ENCODE peak calls at places on chromosomes 2 and 18, in five cellular contexts. R, P, N, K and D are unnamed samples. For H3K27me3, the result is how much of the 10 kb centered on the place peaks cover.

GRCh38 chr2:10305715-10306114 is 3.0 kb downstream of the HPCAL1 start:
- DNase-seq in N (no peak), K (no peak), R (peak), P (no peak), D (no peak)

GRCh38 chr2:101002562-101003277 is 631 bp downstream of the RPL31 start:
- DNase-seq in N (no peak), R (no peak), K (peak), P (no peak), D (no peak)

GRCh38 chr2:14235667-14236066 is 396.9 kb upstream of the LRATD1 start:
- DNase-seq in R (no peak), K (no peak), P (no peak), N (no peak), D (no peak)

GRCh38 chr18:22848618-22849017 is 84.5 kb upstream of the RBBP8 start:
- DNase-seq in P (no peak), K (no peak), N (no peak), R (peak), D (no peak)

GRCh38 chr2:192197387-192197786 is 2.7 kb upstream of the TMEFF2 start:
- DNase-seq in K (no peak), R (no peak), P (no peak), N (no peak), D (no peak)

GRCh38 chr2:174931724-174932123 is 73.5 kb downstream of the CHN1 start:
- DNase-seq in P (no peak), K (no peak), N (no peak), R (no peak), D (no peak)

GRCh38 chr2:108536911-108537310 is 2.6 kb downstream of the LIMS1 start:
- DNase-seq in R (no peak), P (no peak), K (no peak), N (no peak), D (no peak)

GRCh38 chr2:163878718-163879117 is 142.9 kb upstream of the FIGN start:
- DNase-seq in N (no peak), R (peak), K (no peak), P (no peak), D (no peak)

GRCh38 chr2:9423922-9424272 is 443 bp downstream of the CPSF3 start:
- DNase-seq in N (no peak), P (no peak), R (no peak), K (no peak), D (no peak)

GRCh38 chr2:172710584-172711024 is 25.0 kb upstream of the RAPGEF4 start:
- DNase-seq in K (no peak), P (peak), R (peak), N (no peak), D (no peak)

GRCh38 chr2:214126135-214126534 is 284.7 kb upstream of the VWC2L start:
- DNase-seq in P (no peak), R (no peak), N (no peak), K (no peak), D (no peak)

GRCh38 chr18:13014232-13014631 is 23.1 kb downstream of the CEP192 start:
- DNase-seq in P (no peak), N (no peak), K (no peak), R (no peak), D (no peak)

GRCh38 chr2:177550264-177551200 is 158.0 kb downstream of the AGPS start:
- DNase-seq in P (no peak), R (no peak), K (no peak), N (no peak), D (no peak)

GRCh38 chr2:177551989-177552413 is 159.4 kb downstream of the AGPS start:
- DNase-seq in K (peak), R (peak), P (peak), N (peak), D (no peak)

GRCh38 chr2:177554365-177554764 is 161.8 kb downstream of the AGPS start:
- DNase-seq in P (no peak), N (no peak), K (no peak), R (no peak), D (no peak)

GRCh38 chr2:177553176-177553909 is 160.8 kb downstream of the AGPS start:
- DNase-seq in R (no peak), K (no peak), N (no peak), P (no peak), D (no peak)

DNA sequence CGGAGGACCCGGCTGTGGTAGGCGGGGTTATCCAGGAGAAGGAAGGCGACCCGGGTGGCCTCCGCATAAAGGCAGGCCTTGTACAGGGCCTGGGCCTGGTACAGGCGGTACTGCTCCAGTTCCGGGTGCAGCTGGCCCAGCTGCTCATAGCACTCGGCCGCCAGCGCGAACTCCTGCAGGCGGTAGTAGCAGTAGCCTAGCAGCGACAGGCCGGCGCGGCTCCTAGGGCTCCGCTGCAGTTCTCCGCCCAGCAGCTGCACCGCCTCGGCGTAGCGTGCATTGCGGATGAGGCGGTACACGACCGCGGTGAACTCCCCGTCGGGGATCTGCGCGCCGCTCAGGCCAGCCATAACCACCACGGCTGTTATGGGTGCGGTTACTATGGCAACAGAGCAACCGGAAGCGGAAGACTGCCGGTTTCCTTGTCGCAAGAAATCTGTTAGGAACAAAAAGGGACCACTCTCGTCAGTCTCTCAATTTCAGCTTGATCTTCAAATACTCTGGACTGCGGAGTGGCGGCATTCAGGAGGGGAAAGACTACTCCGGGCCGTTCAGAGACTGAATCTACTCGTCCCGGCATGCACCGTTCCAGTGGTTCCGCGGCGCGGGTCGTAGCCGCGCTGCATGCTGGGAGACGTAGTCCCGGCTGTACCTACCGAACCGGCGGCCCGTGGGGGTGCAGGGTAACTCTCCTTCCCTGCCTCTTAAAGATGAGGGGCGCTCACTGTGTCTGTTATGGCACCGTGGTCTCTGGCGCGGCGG is 160.0 kb downstream of the AGPS start:
- DNase-seq in K (peak), R (peak), N (peak), P (peak), D (peak)
- TF ChIP-seq POLR2A in K (no peak), R (peak), N (no peak), P (peak), D (peak)

DNA sequence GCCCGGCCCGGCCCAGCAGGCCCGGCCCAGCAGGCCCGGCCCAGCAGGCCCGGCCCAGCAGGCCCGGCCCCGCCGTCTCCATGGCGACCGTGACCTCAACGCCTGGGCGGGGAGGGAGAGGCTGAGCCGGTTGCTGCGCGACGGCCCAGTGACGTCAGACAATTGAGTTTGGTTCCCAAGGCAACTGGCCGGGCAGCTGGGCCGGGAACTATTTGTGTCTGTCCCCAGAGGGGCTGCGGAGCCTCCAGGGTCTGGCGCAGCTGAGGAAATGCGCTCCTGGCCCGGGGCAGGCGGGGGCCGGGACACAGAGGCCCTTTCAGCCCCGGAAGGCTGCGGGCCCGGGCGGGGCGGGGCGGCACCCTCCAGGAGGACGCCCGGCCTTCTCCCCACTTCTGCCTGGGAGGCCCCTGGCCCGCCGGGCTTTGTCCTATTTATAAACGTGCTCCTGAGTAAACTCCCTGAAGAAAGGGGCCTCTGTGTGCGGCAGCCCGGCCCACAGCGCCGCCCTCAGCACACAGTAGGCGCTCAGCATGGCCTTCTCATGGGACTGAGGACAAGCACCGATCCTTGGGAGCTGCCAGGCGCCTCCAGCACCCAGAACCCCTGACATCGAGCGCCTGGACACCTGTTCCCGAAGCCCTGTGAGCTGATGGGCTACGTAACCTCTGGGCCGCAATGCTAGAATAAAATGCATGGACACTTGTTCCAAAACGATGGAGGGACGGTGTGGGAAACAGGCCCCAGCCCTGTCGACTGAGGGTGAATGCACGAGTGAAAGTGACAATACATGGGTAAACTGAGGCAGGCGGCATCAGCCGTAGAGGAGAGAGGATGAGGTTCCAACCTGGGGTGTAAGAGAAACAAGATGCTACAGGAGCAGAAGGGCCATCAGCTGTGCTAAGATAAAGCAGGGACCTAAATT is 12.3 kb downstream of the TEX44 start:
- DNase-seq in R (peak), P (peak), N (peak), K (peak), D (peak)
- H3K27me3 ChIP-seq in R (under half), P (under half), N (under half), K (under half), D (under half)

DNA sequence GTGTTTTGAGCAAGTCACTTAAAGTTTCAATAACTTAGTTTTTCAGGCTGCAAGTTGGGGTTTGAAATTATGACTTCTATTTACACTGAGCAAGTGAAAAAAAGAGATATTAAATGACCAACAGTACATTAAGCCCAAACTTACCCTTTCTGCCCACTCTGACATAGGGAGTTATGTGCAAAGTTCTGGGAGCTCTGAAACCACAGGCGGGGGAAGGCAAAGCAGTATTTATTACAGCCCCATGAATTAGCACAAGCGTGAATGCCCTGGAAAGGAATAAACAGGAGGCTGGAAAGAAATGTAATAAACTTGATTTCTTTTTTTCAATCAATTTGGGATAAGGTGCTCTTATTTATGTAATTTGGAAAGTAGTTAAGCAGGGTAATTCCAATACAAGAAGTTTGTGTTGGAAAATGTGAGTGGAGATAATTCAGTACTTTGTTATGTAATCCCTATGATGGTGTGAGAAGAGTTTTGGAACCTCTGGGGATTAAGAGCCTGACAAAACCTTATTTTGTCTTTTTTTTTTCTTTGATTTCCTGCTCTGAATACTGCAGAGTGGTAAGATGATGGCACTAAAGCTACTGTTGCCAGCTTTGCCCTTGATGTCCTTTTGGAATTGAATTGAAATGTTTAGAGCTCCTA is 351.5 kb downstream of the ARHGAP15 start:
- DNase-seq in N (no peak), K (no peak), R (no peak), P (no peak), D (no peak)
- H3K4me3 ChIP-seq in N (no peak), K (no peak), R (no peak), P (no peak), D (no peak)

DNA sequence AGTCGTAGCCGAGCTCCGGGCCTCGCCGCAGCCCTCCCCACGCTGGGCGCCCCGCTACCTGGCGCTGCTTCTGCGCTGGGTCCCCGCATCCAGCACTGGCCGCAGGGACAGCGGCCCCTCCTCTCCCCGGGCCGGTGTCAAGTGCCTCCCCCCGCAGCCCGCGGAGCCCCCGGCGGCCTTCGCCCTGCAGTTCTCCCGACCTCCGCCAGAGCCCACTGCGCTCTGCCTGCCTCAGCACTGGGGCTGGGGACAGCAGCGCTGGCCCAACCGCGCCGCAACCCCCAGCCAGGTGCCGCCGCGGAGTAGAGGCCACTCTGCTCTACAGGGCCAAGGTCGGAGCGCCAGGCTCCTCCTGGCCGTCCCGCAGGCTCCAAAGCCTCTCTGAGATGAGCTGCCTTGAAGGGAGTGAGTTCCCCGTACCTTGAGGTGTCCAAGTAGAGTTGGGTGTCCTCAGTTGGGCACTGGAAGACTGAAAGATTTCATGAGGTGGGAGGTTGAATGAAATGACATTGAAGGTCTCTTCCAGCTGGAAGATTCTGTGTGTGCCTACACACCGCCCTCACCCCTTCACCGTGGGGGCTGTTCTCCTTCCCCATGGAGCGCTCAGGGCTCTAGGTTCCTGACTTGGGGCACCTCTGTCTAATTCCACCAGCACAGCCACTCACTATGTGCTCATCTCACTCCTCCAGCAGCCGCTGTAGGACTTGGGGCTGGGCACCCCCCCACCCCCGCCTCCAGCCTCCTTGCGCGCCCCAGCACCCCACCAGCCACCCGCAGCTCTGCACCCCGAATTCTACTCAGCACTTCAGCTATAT is 854 bp upstream of the DNMT3A start:
- DNase-seq in N (peak), R (peak), K (peak), P (peak), D (peak)
- TF ChIP-seq POLR2A in N (no peak), R (peak), K (peak), P (no peak), D (no peak)

DNA sequence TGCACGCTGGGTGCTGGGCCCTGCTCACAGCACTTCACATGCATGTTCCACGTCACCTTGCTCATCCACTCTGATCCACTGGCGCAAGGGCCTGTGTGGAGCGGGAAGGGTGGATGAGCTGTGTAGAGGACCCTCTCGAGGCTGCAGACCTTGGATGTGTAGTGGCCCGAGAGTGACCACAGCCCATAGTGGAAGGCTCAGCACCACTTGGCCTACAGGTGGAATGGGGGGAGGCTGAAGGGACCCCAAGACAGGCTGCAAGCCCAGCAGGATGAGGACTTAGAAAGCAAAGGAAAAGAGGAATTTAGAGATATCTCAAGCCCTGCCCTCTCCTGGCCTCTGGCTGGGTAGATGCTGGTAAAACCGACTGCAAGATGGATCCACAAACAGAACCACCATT is 175.9 kb upstream of the COPS8 start:
- DNase-seq in R (no peak), K (no peak), P (no peak), N (no peak), D (no peak)
- H3K27me3 ChIP-seq in R (under half), K (under half), P (under half), N (under half), D (under half)